ENCODE peak calls at places on chromosomes 11 and 22, in seven cellular contexts. One of them, this sample, is unnamed.
A peak's percentile ranks its signal among the peaks of the same experiment; 100 is the strongest.

GRCh38 chr11:112961751-112962747 is 829 bp downstream of the NCAM1 start:
- DNase-seq in A549: no peak
- DNase-seq in ovary: peak; percentile 59
- DNase-seq in upper lobe of left lung: peak; percentile 84
- DNase-seq in stomach: no peak
- DNase-seq in suprapubic skin: peak; percentile 77
- DNase-seq in sigmoid colon: no peak
- DNase-seq in this sample: no peak

GRCh38 chr11:13143486-13144297 is 133.9 kb upstream of the BMAL1 start:
- DNase-seq in A549: no peak
- DNase-seq in ovary: no peak
- DNase-seq in upper lobe of left lung: no peak
- DNase-seq in stomach: peak; percentile 43
- DNase-seq in suprapubic skin: no peak
- DNase-seq in sigmoid colon: no peak
- DNase-seq in this sample: no peak

GRCh38 chr11:45578286-45578685 is 87.1 kb downstream of the CHST1 start:
- DNase-seq in A549: no peak
- DNase-seq in ovary: no peak
- DNase-seq in upper lobe of left lung: no peak
- DNase-seq in stomach: no peak
- DNase-seq in suprapubic skin: no peak
- DNase-seq in sigmoid colon: no peak
- DNase-seq in this sample: no peak

GRCh38 chr22:42366815-42367581 is 65.2 kb downstream of the NFAM1 start:
- DNase-seq in A549: no peak
- DNase-seq in ovary: no peak
- DNase-seq in upper lobe of left lung: no peak
- DNase-seq in stomach: peak; percentile 83
- DNase-seq in suprapubic skin: no peak
- DNase-seq in sigmoid colon: peak; percentile 91
- DNase-seq in this sample: no peak

GRCh38 chr11:8022876-8023275 is 35.7 kb downstream of the EIF3F start:
- DNase-seq in A549: no peak
- DNase-seq in ovary: no peak
- DNase-seq in upper lobe of left lung: no peak
- DNase-seq in stomach: no peak
- DNase-seq in suprapubic skin: peak; percentile 24
- DNase-seq in sigmoid colon: no peak
- DNase-seq in this sample: no peak

GRCh38 chr11:76850815-76851214 is 9.9 kb upstream of the ACER3 start:
- DNase-seq in A549: no peak
- DNase-seq in ovary: no peak
- DNase-seq in upper lobe of left lung: no peak
- DNase-seq in stomach: no peak
- DNase-seq in suprapubic skin: no peak
- DNase-seq in sigmoid colon: no peak
- DNase-seq in this sample: peak; percentile 21

GRCh38 chr22:44455151-44455962 is 42.7 kb downstream of the RTL6 start:
- DNase-seq in A549: no peak
- DNase-seq in ovary: no peak
- DNase-seq in upper lobe of left lung: no peak
- DNase-seq in stomach: peak; percentile 27
- DNase-seq in suprapubic skin: peak; percentile 74
- DNase-seq in sigmoid colon: no peak
- DNase-seq in this sample: no peak

GRCh38 chr11:58391879-58392278 is 14.8 kb downstream of the OR5B3 start:
- DNase-seq in A549: no peak
- DNase-seq in ovary: no peak
- DNase-seq in upper lobe of left lung: no peak
- DNase-seq in stomach: no peak
- DNase-seq in suprapubic skin: no peak
- DNase-seq in sigmoid colon: no peak
- DNase-seq in this sample: no peak

GRCh38 chr22:21447694-21448402 is 19.3 kb upstream of the TMEM191C start:
- DNase-seq in A549: peak; percentile 30
- DNase-seq in ovary: peak; percentile 20
- DNase-seq in upper lobe of left lung: peak; percentile 60
- DNase-seq in stomach: peak; percentile 21
- DNase-seq in suprapubic skin: peak; percentile 73
- DNase-seq in sigmoid colon: peak; percentile 61
- DNase-seq in this sample: no peak

GRCh38 chr11:2377511-2378443 is 667 bp downstream of the CD81 start:
- DNase-seq in A549: peak; percentile 37
- DNase-seq in ovary: peak; percentile 85
- DNase-seq in upper lobe of left lung: peak; percentile 93
- DNase-seq in stomach: peak; percentile 69
- DNase-seq in suprapubic skin: no peak
- DNase-seq in sigmoid colon: peak; percentile 88
- DNase-seq in this sample: peak; percentile 72

GRCh38 chr22:29320546-29320945 is 5.0 kb upstream of the RASL10A start:
- DNase-seq in A549: no peak
- DNase-seq in ovary: no peak
- DNase-seq in upper lobe of left lung: no peak
- DNase-seq in stomach: no peak
- DNase-seq in suprapubic skin: no peak
- DNase-seq in sigmoid colon: no peak
- DNase-seq in this sample: no peak

GRCh38 chr11:29184939-29185890 is 831.6 kb downstream of the KCNA4 start:
- DNase-seq in A549: peak; percentile 16
- DNase-seq in ovary: no peak
- DNase-seq in upper lobe of left lung: no peak
- DNase-seq in stomach: no peak
- DNase-seq in suprapubic skin: no peak
- DNase-seq in sigmoid colon: no peak
- DNase-seq in this sample: no peak

GRCh38 chr11:10969387-10969786 is 111.5 kb upstream of the ZBED5 start:
- DNase-seq in A549: no peak
- DNase-seq in ovary: no peak
- DNase-seq in upper lobe of left lung: no peak
- DNase-seq in stomach: no peak
- DNase-seq in suprapubic skin: no peak
- DNase-seq in sigmoid colon: no peak
- DNase-seq in this sample: no peak

GRCh38 chr11:10973416-10973815 is 115.6 kb upstream of the ZBED5 start:
- DNase-seq in A549: no peak
- DNase-seq in ovary: no peak
- DNase-seq in upper lobe of left lung: no peak
- DNase-seq in stomach: no peak
- DNase-seq in suprapubic skin: no peak
- DNase-seq in sigmoid colon: no peak
- DNase-seq in this sample: no peak

GRCh38 chr11:10978189-10978588 is 120.3 kb upstream of the ZBED5 start:
- DNase-seq in A549: no peak
- DNase-seq in ovary: no peak
- DNase-seq in upper lobe of left lung: no peak
- DNase-seq in stomach: no peak
- DNase-seq in suprapubic skin: no peak
- DNase-seq in sigmoid colon: no peak
- DNase-seq in this sample: no peak

GRCh38 chr11:10979529-10979928 is 121.7 kb upstream of the ZBED5 start:
- DNase-seq in A549: no peak
- DNase-seq in ovary: no peak
- DNase-seq in upper lobe of left lung: no peak
- DNase-seq in stomach: no peak
- DNase-seq in suprapubic skin: no peak
- DNase-seq in sigmoid colon: no peak
- DNase-seq in this sample: no peak

GRCh38 chr11:10975287-10975721 is 117.5 kb upstream of the ZBED5 start:
- DNase-seq in A549: no peak
- DNase-seq in ovary: no peak
- DNase-seq in upper lobe of left lung: no peak
- DNase-seq in stomach: no peak
- DNase-seq in suprapubic skin: no peak
- DNase-seq in sigmoid colon: no peak
- DNase-seq in this sample: no peak
- TF ChIP-seq POLR2A in A549: no peak
- TF ChIP-seq POLR2A in ovary: no peak
- TF ChIP-seq POLR2A in upper lobe of left lung: no peak
- TF ChIP-seq POLR2A in stomach: no peak
- TF ChIP-seq POLR2A in suprapubic skin: no peak
- TF ChIP-seq POLR2A in sigmoid colon: no peak
- TF ChIP-seq POLR2A in this sample: no peak

DNA sequence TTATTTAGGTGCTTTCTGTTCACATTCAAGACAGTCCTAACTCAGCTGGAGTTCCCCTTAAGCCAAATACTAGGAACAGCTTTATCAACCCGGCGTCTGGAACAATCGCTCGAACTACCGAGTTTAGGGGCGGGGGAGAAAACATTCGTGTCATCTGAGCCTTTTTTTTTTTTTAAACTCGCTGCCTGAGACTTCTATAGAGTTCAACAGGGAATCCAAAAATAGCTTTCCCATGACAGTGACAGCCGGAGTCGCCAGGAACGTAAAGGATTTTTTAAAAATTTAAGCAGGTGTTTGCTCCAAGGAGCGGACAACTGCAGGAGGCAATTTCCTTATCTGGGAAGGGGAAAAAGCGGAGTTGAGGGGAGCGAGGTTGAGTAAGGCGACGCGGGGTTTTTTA is 807 bp downstream of the TRAF6 start:
- DNase-seq in A549: no peak
- DNase-seq in ovary: no peak
- DNase-seq in upper lobe of left lung: no peak
- DNase-seq in stomach: no peak
- DNase-seq in suprapubic skin: no peak
- DNase-seq in sigmoid colon: no peak
- DNase-seq in this sample: no peak
- TF ChIP-seq EP300 in A549: no peak
- TF ChIP-seq EP300 in ovary: no peak
- TF ChIP-seq EP300 in upper lobe of left lung: no peak
- TF ChIP-seq EP300 in stomach: no peak
- TF ChIP-seq EP300 in suprapubic skin: no peak
- TF ChIP-seq EP300 in sigmoid colon: no peak
- TF ChIP-seq EP300 in this sample: no peak

GRCh38 chr11:134544095-134544815 is 132.2 kb upstream of the B3GAT1 start:
- DNase-seq in A549: no peak
- DNase-seq in ovary: no peak
- DNase-seq in upper lobe of left lung: no peak
- DNase-seq in stomach: no peak
- DNase-seq in suprapubic skin: no peak
- DNase-seq in sigmoid colon: no peak
- DNase-seq in this sample: no peak
- TF ChIP-seq POLR2A in A549: no peak
- TF ChIP-seq POLR2A in ovary: no peak
- TF ChIP-seq POLR2A in upper lobe of left lung: no peak
- TF ChIP-seq POLR2A in stomach: no peak
- TF ChIP-seq POLR2A in suprapubic skin: no peak
- TF ChIP-seq POLR2A in sigmoid colon: no peak
- TF ChIP-seq POLR2A in this sample: no peak

DNA sequence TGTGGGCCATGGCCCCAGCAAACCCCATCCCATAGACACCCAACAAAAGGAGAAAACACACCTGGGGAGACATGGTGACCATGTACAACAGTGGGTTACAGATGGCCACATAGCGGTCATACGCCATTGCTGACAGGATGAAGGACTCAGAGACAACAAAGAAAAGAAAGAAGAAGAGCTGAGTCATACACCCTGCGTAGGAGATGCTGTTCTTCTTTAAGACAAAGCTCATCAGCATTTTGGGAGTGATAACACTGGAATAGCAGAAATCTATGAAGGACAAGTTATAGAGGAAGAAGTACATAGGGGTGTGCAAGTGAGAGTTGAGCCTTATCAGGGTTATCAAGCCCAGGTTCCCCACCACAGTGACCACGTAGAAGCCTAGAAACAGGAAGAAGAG is 4.9 kb downstream of the OR8B8 start:
- DNase-seq in A549: no peak
- DNase-seq in ovary: no peak
- DNase-seq in upper lobe of left lung: no peak
- DNase-seq in stomach: no peak
- DNase-seq in suprapubic skin: no peak
- DNase-seq in sigmoid colon: no peak
- DNase-seq in this sample: no peak
- TF ChIP-seq EP300 in A549: no peak
- TF ChIP-seq EP300 in ovary: no peak
- TF ChIP-seq EP300 in upper lobe of left lung: no peak
- TF ChIP-seq EP300 in stomach: no peak
- TF ChIP-seq EP300 in suprapubic skin: no peak
- TF ChIP-seq EP300 in sigmoid colon: no peak
- TF ChIP-seq EP300 in this sample: no peak

This sample was measured in tibial nerve.